ENCODE peak calls at places on chromosome 21, in five cellular contexts. One of them, this sample, is unnamed.

GRCh38 chr21:33205476-33205875 is 24.3 kb upstream of the IFNAR2 start:
- DNase-seq in Kasumi-1: peak
- DNase-seq in activated CD8-positive, alpha-beta memory T cell treated with anti-CD3 and anti-CD28 coated beads for 48 hours: no peak
- DNase-seq in NCI-H1092: no peak
- DNase-seq in cardiac muscle cell: no peak
- DNase-seq in this sample: peak

GRCh38 chr21:16072692-16073091 is 342.9 kb downstream of the USP25 start:
- DNase-seq in Kasumi-1: no peak
- DNase-seq in activated CD8-positive, alpha-beta memory T cell treated with anti-CD3 and anti-CD28 coated beads for 48 hours: no peak
- DNase-seq in NCI-H1092: no peak
- DNase-seq in cardiac muscle cell: no peak
- DNase-seq in this sample: no peak

GRCh38 chr21:46211376-46211775 is 17.2 kb downstream of the LSS start:
- DNase-seq in Kasumi-1: no peak
- DNase-seq in activated CD8-positive, alpha-beta memory T cell treated with anti-CD3 and anti-CD28 coated beads for 48 hours: no peak
- DNase-seq in NCI-H1092: no peak
- DNase-seq in cardiac muscle cell: no peak
- DNase-seq in this sample: no peak

GRCh38 chr21:26385721-26386120 is 187.4 kb downstream of the CYYR1 start:
- DNase-seq in Kasumi-1: peak
- DNase-seq in activated CD8-positive, alpha-beta memory T cell treated with anti-CD3 and anti-CD28 coated beads for 48 hours: no peak
- DNase-seq in NCI-H1092: no peak
- DNase-seq in cardiac muscle cell: no peak
- DNase-seq in this sample: peak

GRCh38 chr21:41247976-41248545 is 68.5 kb upstream of the FAM3B start:
- DNase-seq in Kasumi-1: no peak
- DNase-seq in activated CD8-positive, alpha-beta memory T cell treated with anti-CD3 and anti-CD28 coated beads for 48 hours: no peak
- DNase-seq in NCI-H1092: peak
- DNase-seq in cardiac muscle cell: no peak
- DNase-seq in this sample: no peak

GRCh38 chr21:46109251-46110221 is 11.6 kb downstream of the COL6A2 start:
- DNase-seq in Kasumi-1: no peak
- DNase-seq in activated CD8-positive, alpha-beta memory T cell treated with anti-CD3 and anti-CD28 coated beads for 48 hours: no peak
- DNase-seq in NCI-H1092: no peak
- DNase-seq in cardiac muscle cell: no peak
- DNase-seq in this sample: no peak

GRCh38 chr21:44349847-44350772 is 3.3 kb upstream of the TRPM2 start:
- DNase-seq in Kasumi-1: no peak
- DNase-seq in activated CD8-positive, alpha-beta memory T cell treated with anti-CD3 and anti-CD28 coated beads for 48 hours: no peak
- DNase-seq in NCI-H1092: no peak
- DNase-seq in cardiac muscle cell: no peak
- DNase-seq in this sample: no peak

GRCh38 chr21:45026833-45027232 is 47.5 kb upstream of the ADARB1 start:
- DNase-seq in Kasumi-1: no peak
- DNase-seq in activated CD8-positive, alpha-beta memory T cell treated with anti-CD3 and anti-CD28 coated beads for 48 hours: no peak
- DNase-seq in NCI-H1092: no peak
- DNase-seq in cardiac muscle cell: no peak
- DNase-seq in this sample: no peak

GRCh38 chr21:32994305-32994704 is 31.4 kb upstream of the OLIG2 start:
- DNase-seq in Kasumi-1: peak
- DNase-seq in activated CD8-positive, alpha-beta memory T cell treated with anti-CD3 and anti-CD28 coated beads for 48 hours: no peak
- DNase-seq in NCI-H1092: no peak
- DNase-seq in cardiac muscle cell: no peak
- DNase-seq in this sample: peak

GRCh38 chr21:21163904-21164303 is 165.7 kb downstream of the NCAM2 start:
- DNase-seq in Kasumi-1: peak
- DNase-seq in activated CD8-positive, alpha-beta memory T cell treated with anti-CD3 and anti-CD28 coated beads for 48 hours: no peak
- DNase-seq in NCI-H1092: peak
- DNase-seq in cardiac muscle cell: peak
- DNase-seq in this sample: peak

GRCh38 chr21:45574691-45575090 is 32.5 kb upstream of the SLC19A1 start:
- DNase-seq in Kasumi-1: no peak
- DNase-seq in activated CD8-positive, alpha-beta memory T cell treated with anti-CD3 and anti-CD28 coated beads for 48 hours: no peak
- DNase-seq in NCI-H1092: no peak
- DNase-seq in cardiac muscle cell: no peak
- DNase-seq in this sample: no peak

GRCh38 chr21:46459356-46460112 is 843 bp downstream of the DIP2A start:
- DNase-seq in Kasumi-1: peak
- DNase-seq in activated CD8-positive, alpha-beta memory T cell treated with anti-CD3 and anti-CD28 coated beads for 48 hours: no peak
- DNase-seq in NCI-H1092: no peak
- DNase-seq in cardiac muscle cell: peak
- DNase-seq in this sample: peak

GRCh38 chr21:16674949-16675348 is 837.9 kb upstream of the CXADR start:
- DNase-seq in Kasumi-1: no peak
- DNase-seq in activated CD8-positive, alpha-beta memory T cell treated with anti-CD3 and anti-CD28 coated beads for 48 hours: no peak
- DNase-seq in NCI-H1092: no peak
- DNase-seq in cardiac muscle cell: no peak
- DNase-seq in this sample: no peak

GRCh38 chr21:44694776-44695175 is 2.2 kb upstream of the KRTAP10-12 start:
- DNase-seq in Kasumi-1: no peak
- DNase-seq in activated CD8-positive, alpha-beta memory T cell treated with anti-CD3 and anti-CD28 coated beads for 48 hours: no peak
- DNase-seq in NCI-H1092: no peak
- DNase-seq in cardiac muscle cell: no peak
- DNase-seq in this sample: no peak

GRCh38 chr21:15659768-15660423 is 69.9 kb upstream of the USP25 start:
- DNase-seq in Kasumi-1: no peak
- DNase-seq in activated CD8-positive, alpha-beta memory T cell treated with anti-CD3 and anti-CD28 coated beads for 48 hours: no peak
- DNase-seq in NCI-H1092: no peak
- DNase-seq in cardiac muscle cell: no peak
- DNase-seq in this sample: no peak

GRCh38 chr21:30718239-30718909 is at the start of gene KRTAP21-3:
- DNase-seq in Kasumi-1: no peak
- DNase-seq in activated CD8-positive, alpha-beta memory T cell treated with anti-CD3 and anti-CD28 coated beads for 48 hours: no peak
- DNase-seq in NCI-H1092: no peak
- DNase-seq in cardiac muscle cell: no peak
- DNase-seq in this sample: no peak

GRCh38 chr21:32329776-32330175 is 31.1 kb downstream of the MRAP start:
- DNase-seq in Kasumi-1: no peak
- DNase-seq in activated CD8-positive, alpha-beta memory T cell treated with anti-CD3 and anti-CD28 coated beads for 48 hours: no peak
- DNase-seq in NCI-H1092: no peak
- DNase-seq in cardiac muscle cell: no peak
- DNase-seq in this sample: no peak

GRCh38 chr21:37792046-37792445 is 124.2 kb downstream of the KCNJ6 start:
- DNase-seq in Kasumi-1: no peak
- DNase-seq in activated CD8-positive, alpha-beta memory T cell treated with anti-CD3 and anti-CD28 coated beads for 48 hours: no peak
- DNase-seq in NCI-H1092: no peak
- DNase-seq in cardiac muscle cell: no peak
- DNase-seq in this sample: no peak

GRCh38 chr21:24850121-24850520 is 757.2 kb downstream of the MRPL39 start:
- DNase-seq in Kasumi-1: no peak
- DNase-seq in activated CD8-positive, alpha-beta memory T cell treated with anti-CD3 and anti-CD28 coated beads for 48 hours: no peak
- DNase-seq in NCI-H1092: no peak
- DNase-seq in cardiac muscle cell: no peak
- DNase-seq in this sample: no peak

GRCh38 chr21:45886610-45887026 is 95.0 kb upstream of the COL6A1 start:
- DNase-seq in Kasumi-1: no peak
- DNase-seq in activated CD8-positive, alpha-beta memory T cell treated with anti-CD3 and anti-CD28 coated beads for 48 hours: no peak
- DNase-seq in NCI-H1092: no peak
- DNase-seq in cardiac muscle cell: no peak
- DNase-seq in this sample: no peak

GRCh38 chr21:17925900-17926299 is 106.7 kb upstream of the C21orf91 start:
- DNase-seq in Kasumi-1: peak
- DNase-seq in activated CD8-positive, alpha-beta memory T cell treated with anti-CD3 and anti-CD28 coated beads for 48 hours: no peak
- DNase-seq in NCI-H1092: peak
- DNase-seq in cardiac muscle cell: peak
- DNase-seq in this sample: peak

GRCh38 chr21:46159841-46160562 is 4.6 kb upstream of the FTCD start:
- DNase-seq in Kasumi-1: no peak
- DNase-seq in activated CD8-positive, alpha-beta memory T cell treated with anti-CD3 and anti-CD28 coated beads for 48 hours: no peak
- DNase-seq in NCI-H1092: no peak
- DNase-seq in cardiac muscle cell: no peak
- DNase-seq in this sample: no peak

GRCh38 chr21:15514073-15514946 is 215.5 kb upstream of the USP25 start:
- DNase-seq in Kasumi-1: peak
- DNase-seq in activated CD8-positive, alpha-beta memory T cell treated with anti-CD3 and anti-CD28 coated beads for 48 hours: no peak
- DNase-seq in NCI-H1092: no peak
- DNase-seq in cardiac muscle cell: no peak
- DNase-seq in this sample: peak

GRCh38 chr21:31557421-31557955 is 102.0 kb upstream of the SOD1 start:
- DNase-seq in Kasumi-1: no peak
- DNase-seq in activated CD8-positive, alpha-beta memory T cell treated with anti-CD3 and anti-CD28 coated beads for 48 hours: no peak
- DNase-seq in NCI-H1092: peak
- DNase-seq in cardiac muscle cell: peak
- DNase-seq in this sample: no peak

GRCh38 chr21:21230672-21231071 is 232.5 kb downstream of the NCAM2 start:
- DNase-seq in Kasumi-1: peak
- DNase-seq in activated CD8-positive, alpha-beta memory T cell treated with anti-CD3 and anti-CD28 coated beads for 48 hours: no peak
- DNase-seq in NCI-H1092: no peak
- DNase-seq in cardiac muscle cell: peak
- DNase-seq in this sample: no peak

GRCh38 chr21:34881421-34881820 is 167.7 kb downstream of the RUNX1 start:
- DNase-seq in Kasumi-1: no peak
- DNase-seq in activated CD8-positive, alpha-beta memory T cell treated with anti-CD3 and anti-CD28 coated beads for 48 hours: no peak
- DNase-seq in NCI-H1092: no peak
- DNase-seq in cardiac muscle cell: no peak
- DNase-seq in this sample: no peak

GRCh38 chr21:46226920-46227599 is 1.5 kb downstream of the LSS start:
- DNase-seq in Kasumi-1: no peak
- DNase-seq in activated CD8-positive, alpha-beta memory T cell treated with anti-CD3 and anti-CD28 coated beads for 48 hours: no peak
- DNase-seq in NCI-H1092: no peak
- DNase-seq in cardiac muscle cell: peak
- DNase-seq in this sample: no peak

GRCh38 chr21:40053007-40053406 is 185.8 kb downstream of the PCP4 start:
- DNase-seq in Kasumi-1: no peak
- DNase-seq in activated CD8-positive, alpha-beta memory T cell treated with anti-CD3 and anti-CD28 coated beads for 48 hours: no peak
- DNase-seq in NCI-H1092: peak
- DNase-seq in cardiac muscle cell: no peak
- DNase-seq in this sample: no peak

GRCh38 chr21:25885880-25886279 is 151.1 kb downstream of the GABPA start:
- DNase-seq in Kasumi-1: no peak
- DNase-seq in activated CD8-positive, alpha-beta memory T cell treated with anti-CD3 and anti-CD28 coated beads for 48 hours: no peak
- DNase-seq in NCI-H1092: no peak
- DNase-seq in cardiac muscle cell: no peak
- DNase-seq in this sample: no peak

GRCh38 chr21:42678118-42678430 is 24.7 kb downstream of the PDE9A start:
- DNase-seq in Kasumi-1: peak
- DNase-seq in activated CD8-positive, alpha-beta memory T cell treated with anti-CD3 and anti-CD28 coated beads for 48 hours: no peak
- DNase-seq in NCI-H1092: peak
- DNase-seq in cardiac muscle cell: no peak
- DNase-seq in this sample: no peak